ENCODE peak calls at places on chromosomes 11 and 22, in six cellular contexts. One of them, this sample, is unnamed.
A peak's percentile ranks its signal among the peaks of the same experiment; 100 is the strongest.

GRCh38 chr11:131737357-131737756 is 366.9 kb downstream of the NTM start:
- DNase-seq in RWPE1: no peak
- DNase-seq in dorsolateral prefrontal cortex: no peak
- DNase-seq in colonic mucosa: no peak
- DNase-seq in progenitor cell of endocrine pancreas: no peak
- DNase-seq in HCT116: no peak
- DNase-seq in this sample: no peak

GRCh38 chr11:56394381-56394780 is 18.1 kb upstream of the OR5AL1 start:
- DNase-seq in RWPE1: no peak
- DNase-seq in colonic mucosa: no peak
- DNase-seq in HCT116: no peak
- DNase-seq in progenitor cell of endocrine pancreas: no peak
- DNase-seq in dorsolateral prefrontal cortex: no peak
- DNase-seq in this sample: no peak

GRCh38 chr11:63906585-63906984 is 10.4 kb downstream of the RCOR2 start:
- DNase-seq in progenitor cell of endocrine pancreas: no peak
- DNase-seq in HCT116: no peak
- DNase-seq in RWPE1: no peak
- DNase-seq in dorsolateral prefrontal cortex: no peak
- DNase-seq in colonic mucosa: no peak
- DNase-seq in this sample: peak; percentile 70

GRCh38 chr11:77151804-77152513 is 23.9 kb downstream of the MYO7A start:
- DNase-seq in HCT116: no peak
- DNase-seq in dorsolateral prefrontal cortex: peak; percentile 52
- DNase-seq in progenitor cell of endocrine pancreas: no peak
- DNase-seq in RWPE1: no peak
- DNase-seq in colonic mucosa: no peak
- DNase-seq in this sample: peak; percentile 91

GRCh38 chr11:74925281-74925680 is 23.6 kb downstream of the XRRA1 start:
- DNase-seq in colonic mucosa: no peak
- DNase-seq in progenitor cell of endocrine pancreas: no peak
- DNase-seq in dorsolateral prefrontal cortex: no peak
- DNase-seq in RWPE1: no peak
- DNase-seq in HCT116: no peak
- DNase-seq in this sample: no peak

GRCh38 chr11:9775393-9775780 is 111.5 kb downstream of the SWAP70 start:
- DNase-seq in progenitor cell of endocrine pancreas: no peak
- DNase-seq in RWPE1: no peak
- DNase-seq in colonic mucosa: no peak
- DNase-seq in dorsolateral prefrontal cortex: no peak
- DNase-seq in HCT116: no peak
- DNase-seq in this sample: no peak

GRCh38 chr22:35575116-35575748 is 34.6 kb downstream of the RASD2 start:
- DNase-seq in RWPE1: no peak
- DNase-seq in dorsolateral prefrontal cortex: no peak
- DNase-seq in colonic mucosa: no peak
- DNase-seq in HCT116: no peak
- DNase-seq in progenitor cell of endocrine pancreas: no peak
- DNase-seq in this sample: peak; percentile 34

GRCh38 chr22:20027966-20028854 is 7.3 kb downstream of the TANGO2 start:
- DNase-seq in dorsolateral prefrontal cortex: no peak
- DNase-seq in RWPE1: no peak
- DNase-seq in progenitor cell of endocrine pancreas: no peak
- DNase-seq in HCT116: no peak
- DNase-seq in colonic mucosa: no peak
- DNase-seq in this sample: peak; percentile 44

GRCh38 chr22:45441158-45441557 is 27.7 kb downstream of the RIBC2 start:
- DNase-seq in colonic mucosa: peak; percentile 51
- DNase-seq in HCT116: peak; percentile 42
- DNase-seq in dorsolateral prefrontal cortex: peak; percentile 46
- DNase-seq in RWPE1: peak; percentile 20
- DNase-seq in progenitor cell of endocrine pancreas: peak; percentile 26
- DNase-seq in this sample: peak; percentile 54
- TF ChIP-seq CTCF in colonic mucosa: peak; percentile 49
- TF ChIP-seq CTCF in HCT116: peak; percentile 73
- TF ChIP-seq CTCF in dorsolateral prefrontal cortex: peak; percentile 42
- TF ChIP-seq CTCF in RWPE1: peak; percentile 80
- TF ChIP-seq CTCF in progenitor cell of endocrine pancreas: peak; percentile 55
- TF ChIP-seq CTCF in this sample: peak; percentile 47

DNA sequence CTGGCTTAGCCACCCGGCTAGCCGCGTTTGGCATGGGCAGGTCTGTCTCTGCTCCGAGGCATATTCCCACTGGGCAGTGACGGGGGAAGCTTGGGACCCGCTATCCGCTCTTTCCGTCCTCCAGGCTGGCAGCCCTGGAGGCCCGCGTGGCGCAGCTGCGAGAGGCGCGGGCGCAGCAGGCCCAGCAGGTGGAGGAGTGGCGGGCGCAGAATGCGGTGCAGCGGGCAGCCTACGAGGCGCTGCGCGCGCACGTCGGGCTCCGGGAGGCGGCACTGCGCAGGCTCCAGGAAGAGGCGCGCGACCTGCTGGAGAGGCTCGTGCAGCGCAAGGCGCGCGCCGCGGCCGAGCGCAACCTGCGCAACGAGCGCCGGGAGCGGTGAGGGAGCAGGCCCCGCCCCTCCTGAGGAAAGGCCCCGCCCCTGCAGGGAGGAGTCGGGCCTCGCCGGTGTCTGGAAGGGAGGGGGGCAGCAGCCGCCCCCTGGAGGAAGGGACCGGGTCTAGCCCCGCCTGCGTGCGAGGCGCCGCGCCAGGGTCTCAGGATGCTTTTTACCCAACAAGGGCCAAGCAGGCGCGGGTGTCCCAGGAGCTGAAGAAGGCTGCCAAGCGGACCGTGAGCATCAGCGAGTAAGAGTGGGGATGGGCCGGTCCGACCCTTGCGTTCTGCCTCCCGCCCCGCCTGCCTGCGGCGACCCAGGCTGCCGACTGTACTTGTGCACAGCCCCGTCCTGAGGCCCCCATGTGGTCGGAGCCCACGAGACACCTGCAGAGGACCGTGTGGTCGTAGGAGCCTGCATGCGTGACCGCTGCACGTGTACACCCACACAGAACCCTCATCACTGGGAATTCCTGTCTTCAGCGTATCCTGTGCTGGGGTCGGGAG is 7.9 kb downstream of the ATG16L2 start:
- DNase-seq in RWPE1: peak; percentile 92
- DNase-seq in progenitor cell of endocrine pancreas: peak; percentile 92
- DNase-seq in dorsolateral prefrontal cortex: peak; percentile 84
- DNase-seq in HCT116: peak; percentile 81
- DNase-seq in colonic mucosa: peak; percentile 92
- DNase-seq in this sample: peak; percentile 80
- TF ChIP-seq CTCF in RWPE1: no peak
- TF ChIP-seq CTCF in progenitor cell of endocrine pancreas: peak; percentile 46
- TF ChIP-seq CTCF in dorsolateral prefrontal cortex: peak; percentile 69
- TF ChIP-seq CTCF in HCT116: no peak
- TF ChIP-seq CTCF in colonic mucosa: no peak
- TF ChIP-seq CTCF in this sample: no peak

DNA sequence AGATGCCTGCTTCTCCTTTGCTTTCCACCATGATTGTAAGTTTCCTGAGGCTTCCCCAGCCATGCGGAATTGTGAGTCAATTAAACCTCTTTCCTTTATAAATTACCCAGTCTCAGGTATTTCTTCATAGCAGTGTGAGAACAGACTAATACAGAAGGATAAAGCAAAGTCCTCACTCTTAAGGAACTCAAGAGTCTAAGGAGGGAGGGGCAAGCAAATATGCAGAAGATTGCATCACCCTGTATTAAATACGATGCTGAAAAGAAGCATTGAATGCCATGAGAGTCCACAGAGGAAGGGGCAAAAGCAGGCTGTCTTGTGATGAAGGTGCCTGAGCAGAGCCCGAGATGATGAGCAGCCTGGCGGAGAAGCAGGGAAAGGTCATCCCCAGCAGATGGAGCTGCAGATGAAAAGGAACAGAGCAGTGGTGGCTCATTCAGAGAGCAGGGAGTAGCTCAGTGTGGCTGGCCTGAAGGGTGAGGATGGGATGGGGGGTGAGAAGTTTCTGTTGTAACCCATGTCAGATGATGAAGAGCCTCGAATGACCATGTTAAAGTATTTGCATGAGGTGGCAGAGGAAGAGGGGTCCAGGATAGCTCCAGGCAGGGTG is 6.3 kb upstream of the IZUMO1R start:
- DNase-seq in dorsolateral prefrontal cortex: no peak
- DNase-seq in colonic mucosa: no peak
- DNase-seq in RWPE1: no peak
- DNase-seq in HCT116: no peak
- DNase-seq in progenitor cell of endocrine pancreas: no peak
- DNase-seq in this sample: no peak
- TF ChIP-seq CTCF in dorsolateral prefrontal cortex: no peak
- TF ChIP-seq CTCF in colonic mucosa: no peak
- TF ChIP-seq CTCF in RWPE1: no peak
- TF ChIP-seq CTCF in HCT116: no peak
- TF ChIP-seq CTCF in progenitor cell of endocrine pancreas: no peak
- TF ChIP-seq CTCF in this sample: no peak

DNA sequence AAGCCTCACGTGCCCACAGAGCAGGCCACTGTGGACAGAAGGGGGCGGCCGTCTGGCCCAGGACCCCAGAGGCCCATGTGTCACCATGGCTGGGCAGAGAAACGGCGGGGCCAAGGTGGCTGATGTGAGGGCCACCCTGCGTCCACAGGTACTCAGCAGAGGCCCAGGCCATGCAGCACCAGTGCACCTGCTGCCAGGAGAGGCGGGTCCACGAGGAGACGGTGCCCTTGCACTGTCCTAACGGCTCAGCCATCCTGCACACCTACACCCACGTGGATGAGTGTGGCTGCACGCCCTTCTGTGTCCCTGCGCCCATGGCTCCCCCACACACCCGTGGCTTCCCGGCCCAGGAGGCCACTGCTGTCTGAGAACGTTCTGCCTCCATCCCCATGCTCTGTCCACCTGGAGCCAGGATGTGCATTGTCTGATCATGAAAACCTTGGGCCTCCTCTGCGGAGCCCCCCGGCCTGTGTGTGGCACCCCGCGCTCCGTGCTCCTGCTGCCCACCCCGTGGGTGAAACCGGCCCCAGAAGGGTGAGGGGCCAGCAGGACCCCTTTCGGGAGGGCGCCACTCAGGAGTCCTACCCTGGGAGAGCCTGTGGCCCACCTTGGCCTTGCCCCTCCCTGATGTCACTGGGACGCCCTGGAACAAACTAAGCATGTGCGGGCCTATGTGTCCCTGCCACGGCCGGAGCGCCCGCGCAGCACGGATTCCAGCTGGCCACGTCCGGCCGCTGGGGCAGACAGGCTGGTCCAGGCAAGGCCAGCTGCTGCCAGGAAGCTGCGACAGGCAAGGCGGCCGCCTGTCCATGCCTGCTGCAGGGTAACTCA is 38.6 kb downstream of the MUC5B start:
- DNase-seq in RWPE1: no peak
- DNase-seq in colonic mucosa: no peak
- DNase-seq in progenitor cell of endocrine pancreas: no peak
- DNase-seq in HCT116: no peak
- DNase-seq in dorsolateral prefrontal cortex: no peak
- DNase-seq in this sample: no peak
- TF ChIP-seq CTCF in RWPE1: no peak
- TF ChIP-seq CTCF in colonic mucosa: no peak
- TF ChIP-seq CTCF in progenitor cell of endocrine pancreas: no peak
- TF ChIP-seq CTCF in HCT116: no peak
- TF ChIP-seq CTCF in dorsolateral prefrontal cortex: no peak
- TF ChIP-seq CTCF in this sample: no peak

DNA sequence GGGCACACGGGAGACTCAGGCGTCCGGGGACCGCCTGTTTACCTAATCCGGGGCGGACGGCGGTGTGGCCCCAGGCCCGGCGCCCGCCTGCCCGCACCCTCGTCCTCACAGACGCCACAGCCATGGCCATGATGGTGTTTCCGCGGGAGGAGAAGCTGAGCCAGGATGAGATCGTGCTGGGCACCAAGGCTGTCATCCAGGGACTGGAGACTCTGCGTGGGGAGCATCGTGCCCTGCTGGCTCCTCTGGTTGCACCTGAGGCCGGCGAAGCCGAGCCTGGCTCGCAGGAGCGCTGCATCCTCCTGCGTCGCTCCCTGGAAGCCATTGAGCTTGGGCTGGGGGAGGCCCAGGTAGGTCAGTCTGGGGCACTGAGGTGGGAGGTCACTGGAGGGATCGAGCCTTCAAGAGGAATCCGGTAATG is 10.0 kb upstream of the RAB1B start:
- DNase-seq in dorsolateral prefrontal cortex: no peak
- DNase-seq in progenitor cell of endocrine pancreas: no peak
- DNase-seq in RWPE1: no peak
- DNase-seq in HCT116: no peak
- DNase-seq in colonic mucosa: no peak
- DNase-seq in this sample: no peak
- TF ChIP-seq CTCF in dorsolateral prefrontal cortex: no peak
- TF ChIP-seq CTCF in progenitor cell of endocrine pancreas: peak; percentile 5
- TF ChIP-seq CTCF in RWPE1: peak; percentile 42
- TF ChIP-seq CTCF in HCT116: no peak
- TF ChIP-seq CTCF in colonic mucosa: peak; percentile 23
- TF ChIP-seq CTCF in this sample: peak; percentile 29

GRCh38 chr11:124070906-124071621 is 29.9 kb upstream of the OR10G7 start:
- DNase-seq in dorsolateral prefrontal cortex: peak; percentile 76
- DNase-seq in HCT116: peak; percentile 63
- DNase-seq in RWPE1: peak; percentile 50
- DNase-seq in colonic mucosa: peak; percentile 70
- DNase-seq in progenitor cell of endocrine pancreas: peak; percentile 56
- DNase-seq in this sample: peak; percentile 72

GRCh38 chr11:124068711-124069110 is 27.6 kb upstream of the OR10G7 start:
- DNase-seq in colonic mucosa: no peak
- DNase-seq in dorsolateral prefrontal cortex: no peak
- DNase-seq in RWPE1: no peak
- DNase-seq in progenitor cell of endocrine pancreas: no peak
- DNase-seq in HCT116: no peak
- DNase-seq in this sample: no peak

GRCh38 chr11:124071622-124071948 is 30.5 kb upstream of the OR10G7 start:
- DNase-seq in dorsolateral prefrontal cortex: no peak
- DNase-seq in colonic mucosa: no peak
- DNase-seq in progenitor cell of endocrine pancreas: no peak
- DNase-seq in HCT116: no peak
- DNase-seq in RWPE1: no peak
- DNase-seq in this sample: no peak

GRCh38 chr11:124072147-124072546 is 31.0 kb upstream of the OR10G7 start:
- DNase-seq in colonic mucosa: no peak
- DNase-seq in RWPE1: no peak
- DNase-seq in progenitor cell of endocrine pancreas: no peak
- DNase-seq in HCT116: no peak
- DNase-seq in dorsolateral prefrontal cortex: no peak
- DNase-seq in this sample: no peak

DNA sequence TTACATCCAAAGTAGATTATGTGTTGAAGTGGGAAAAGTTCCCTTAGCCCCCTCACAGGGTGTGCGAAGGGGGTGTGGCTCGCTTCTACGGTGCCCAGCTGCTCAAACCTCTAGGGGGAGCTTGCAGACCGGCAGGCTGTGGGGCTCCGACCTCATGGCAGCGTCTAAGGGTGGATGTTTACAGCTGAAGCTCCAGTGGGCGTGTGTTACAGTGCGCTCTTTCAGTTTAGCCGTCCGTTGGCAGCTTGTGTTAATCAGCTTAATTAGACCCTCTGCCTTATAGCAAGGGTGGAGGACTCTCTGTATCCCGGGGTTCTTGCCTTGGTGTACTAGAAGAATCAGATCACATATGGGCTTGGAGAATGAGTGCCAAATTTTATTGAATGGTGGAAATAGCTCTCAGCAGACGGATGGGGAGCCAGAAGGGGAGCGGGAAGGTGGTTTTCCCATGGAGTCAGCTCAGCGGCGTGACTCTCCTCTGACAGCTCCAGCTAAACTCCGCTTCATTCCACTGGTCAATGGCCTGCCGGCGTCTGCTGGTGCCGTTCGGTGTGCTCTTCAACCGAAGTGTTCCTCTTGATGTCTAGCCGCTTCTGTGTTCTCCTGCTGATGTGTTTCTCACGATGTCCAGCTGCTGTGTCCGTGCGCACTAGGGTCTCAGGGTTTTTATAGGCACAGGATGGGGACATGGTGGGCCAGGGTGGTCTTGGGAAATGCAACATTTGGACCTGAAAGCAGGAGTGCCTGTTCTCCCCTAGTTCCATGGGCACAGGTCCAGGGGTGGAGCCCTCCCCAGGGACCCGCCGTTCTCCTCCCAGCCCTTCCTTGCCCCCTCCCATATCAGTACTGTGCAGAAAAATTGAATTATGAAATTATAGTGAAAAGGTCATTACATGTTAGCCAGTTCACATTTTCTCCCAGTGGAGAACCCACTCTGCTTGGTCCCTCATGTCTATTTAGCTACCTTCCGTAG is 28.6 kb upstream of the OR10G7 start:
- DNase-seq in dorsolateral prefrontal cortex: no peak
- DNase-seq in HCT116: peak; percentile 42
- DNase-seq in colonic mucosa: peak; percentile 59
- DNase-seq in progenitor cell of endocrine pancreas: peak; percentile 46
- DNase-seq in RWPE1: peak; percentile 16
- DNase-seq in this sample: peak; percentile 74
- TF ChIP-seq CTCF in dorsolateral prefrontal cortex: peak; percentile 68
- TF ChIP-seq CTCF in HCT116: peak; percentile 59
- TF ChIP-seq CTCF in colonic mucosa: peak; percentile 54
- TF ChIP-seq CTCF in progenitor cell of endocrine pancreas: peak; percentile 65
- TF ChIP-seq CTCF in RWPE1: peak; percentile 49
- TF ChIP-seq CTCF in this sample: peak; percentile 56